ENCODE peak calls at places on chromosomes 2 and 18, in four cellular contexts. One of them, this sample, is unnamed.
A peak's percentile ranks its signal among the peaks of the same experiment; 100 is the strongest.

GRCh38 chr2:240462073-240462703 is 26.7 kb downstream of the GPC1 start:
- DNase-seq in CD4-positive, alpha-beta T cell: peak; percentile 1
- DNase-seq in H9: peak; percentile 24
- DNase-seq in tibial nerve: peak; percentile 10
- DNase-seq in this sample: peak; percentile 19

GRCh38 chr2:219689676-219690628 is 62.5 kb downstream of the SLC4A3 start:
- DNase-seq in CD4-positive, alpha-beta T cell: no peak
- DNase-seq in H9: peak; percentile 65
- DNase-seq in tibial nerve: no peak
- DNase-seq in this sample: no peak

GRCh38 chr2:239259603-239260298 is 141.1 kb downstream of the HDAC4 start:
- DNase-seq in CD4-positive, alpha-beta T cell: no peak
- DNase-seq in H9: peak; percentile 19
- DNase-seq in tibial nerve: no peak
- DNase-seq in this sample: no peak

GRCh38 chr2:105497094-105497493 is 98.2 kb upstream of the FHL2 start:
- DNase-seq in CD4-positive, alpha-beta T cell: no peak
- DNase-seq in H9: no peak
- DNase-seq in tibial nerve: no peak
- DNase-seq in this sample: no peak

GRCh38 chr2:173884403-173884802 is 80.8 kb downstream of the SP3 start:
- DNase-seq in CD4-positive, alpha-beta T cell: no peak
- DNase-seq in H9: peak; percentile 53
- DNase-seq in tibial nerve: peak; percentile 37
- DNase-seq in this sample: no peak

GRCh38 chr2:172305066-172305465 is 122.3 kb upstream of the ITGA6 start:
- DNase-seq in CD4-positive, alpha-beta T cell: no peak
- DNase-seq in H9: no peak
- DNase-seq in tibial nerve: no peak
- DNase-seq in this sample: no peak

GRCh38 chr2:170822292-170822884 is 5.7 kb downstream of the GAD1 start:
- DNase-seq in CD4-positive, alpha-beta T cell: no peak
- DNase-seq in H9: peak; percentile 69
- DNase-seq in tibial nerve: no peak
- DNase-seq in this sample: no peak

GRCh38 chr2:176242211-176242610 is 27.0 kb upstream of the MTX2 start:
- DNase-seq in CD4-positive, alpha-beta T cell: no peak
- DNase-seq in H9: no peak
- DNase-seq in tibial nerve: no peak
- DNase-seq in this sample: no peak

GRCh38 chr2:75716406-75716805 is 5.7 kb upstream of the GCFC2 start:
- DNase-seq in CD4-positive, alpha-beta T cell: no peak
- DNase-seq in H9: no peak
- DNase-seq in tibial nerve: no peak
- DNase-seq in this sample: no peak

GRCh38 chr18:45441110-45441842 is 174.0 kb upstream of the SLC14A2 start:
- DNase-seq in CD4-positive, alpha-beta T cell: no peak
- DNase-seq in H9: no peak
- DNase-seq in tibial nerve: no peak
- DNase-seq in this sample: no peak

GRCh38 chr2:125086313-125087184 is 1061.5 kb downstream of the CNTNAP5 start:
- DNase-seq in CD4-positive, alpha-beta T cell: no peak
- DNase-seq in H9: no peak
- DNase-seq in tibial nerve: no peak
- DNase-seq in this sample: no peak

DNA sequence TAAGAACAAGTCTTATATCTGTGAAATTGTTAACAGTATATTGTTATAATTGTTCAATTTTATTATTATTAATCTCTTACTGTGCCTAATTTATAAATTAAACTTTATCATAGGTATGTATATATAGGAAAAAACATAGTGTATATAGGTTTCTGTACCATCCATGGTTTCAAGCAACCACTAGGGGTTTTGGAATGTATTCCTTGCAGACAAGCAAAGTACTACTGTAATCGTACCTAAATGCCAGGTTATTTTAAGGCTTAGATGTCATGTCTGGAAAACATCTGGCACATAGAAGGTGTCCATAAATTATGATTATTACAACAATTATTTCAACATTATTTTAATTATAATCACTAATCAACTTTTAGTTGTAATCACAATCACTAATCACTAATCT is 8.4 kb downstream of the ITSN2 start:
- DNase-seq in CD4-positive, alpha-beta T cell: no peak
- DNase-seq in H9: no peak
- DNase-seq in tibial nerve: no peak
- DNase-seq in this sample: no peak
- TF ChIP-seq CTCF in CD4-positive, alpha-beta T cell: no peak
- TF ChIP-seq CTCF in H9: no peak
- TF ChIP-seq CTCF in tibial nerve: no peak
- TF ChIP-seq CTCF in this sample: no peak

GRCh38 chr2:177295479-177295878 is 31.0 kb upstream of the NFE2L2 start:
- DNase-seq in CD4-positive, alpha-beta T cell: no peak
- DNase-seq in H9: no peak
- DNase-seq in tibial nerve: no peak
- DNase-seq in this sample: no peak

GRCh38 chr2:177291701-177292100 is 27.2 kb upstream of the NFE2L2 start:
- DNase-seq in CD4-positive, alpha-beta T cell: no peak
- DNase-seq in H9: no peak
- DNase-seq in tibial nerve: no peak
- DNase-seq in this sample: no peak

GRCh38 chr2:177298191-177298590 is 33.7 kb upstream of the NFE2L2 start:
- DNase-seq in CD4-positive, alpha-beta T cell: no peak
- DNase-seq in H9: no peak
- DNase-seq in tibial nerve: no peak
- DNase-seq in this sample: no peak

DNA sequence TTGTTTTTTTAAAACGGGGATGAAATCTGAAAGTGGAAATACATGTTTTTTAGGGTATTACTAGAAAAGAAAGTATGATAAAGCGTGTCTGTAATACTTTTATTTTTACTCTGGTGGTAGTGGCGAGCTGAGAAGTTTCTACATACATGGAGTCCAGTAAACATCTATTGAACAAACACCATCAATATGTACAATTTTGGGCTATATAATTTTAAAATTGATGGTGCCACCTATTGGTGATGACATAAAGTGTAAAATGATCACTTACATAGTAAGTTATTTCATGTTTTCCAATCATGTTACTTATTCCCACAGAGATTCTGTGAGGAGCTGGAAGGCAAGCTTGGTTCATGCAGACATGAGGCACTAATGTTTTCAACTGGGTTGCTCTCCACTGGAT is 31.5 kb upstream of the NFE2L2 start:
- DNase-seq in CD4-positive, alpha-beta T cell: no peak
- DNase-seq in H9: no peak
- DNase-seq in tibial nerve: no peak
- DNase-seq in this sample: no peak
- TF ChIP-seq CTCF in CD4-positive, alpha-beta T cell: peak; percentile 77
- TF ChIP-seq CTCF in H9: peak; percentile 30
- TF ChIP-seq CTCF in tibial nerve: peak; percentile 9
- TF ChIP-seq CTCF in this sample: no peak

GRCh38 chr2:145595296-145595695 is 1075.4 kb upstream of the ZEB2 start:
- DNase-seq in CD4-positive, alpha-beta T cell: no peak
- DNase-seq in H9: no peak
- DNase-seq in tibial nerve: no peak
- DNase-seq in this sample: no peak

GRCh38 chr2:145593280-145593679 is 1073.4 kb upstream of the ZEB2 start:
- DNase-seq in CD4-positive, alpha-beta T cell: no peak
- DNase-seq in H9: no peak
- DNase-seq in tibial nerve: no peak
- DNase-seq in this sample: no peak

GRCh38 chr2:145597011-145597410 is 1077.1 kb upstream of the ZEB2 start:
- DNase-seq in CD4-positive, alpha-beta T cell: no peak
- DNase-seq in H9: no peak
- DNase-seq in tibial nerve: no peak
- DNase-seq in this sample: no peak

GRCh38 chr2:145592362-145592761 is 1072.4 kb upstream of the ZEB2 start:
- DNase-seq in CD4-positive, alpha-beta T cell: no peak
- DNase-seq in H9: no peak
- DNase-seq in tibial nerve: no peak
- DNase-seq in this sample: no peak

DNA sequence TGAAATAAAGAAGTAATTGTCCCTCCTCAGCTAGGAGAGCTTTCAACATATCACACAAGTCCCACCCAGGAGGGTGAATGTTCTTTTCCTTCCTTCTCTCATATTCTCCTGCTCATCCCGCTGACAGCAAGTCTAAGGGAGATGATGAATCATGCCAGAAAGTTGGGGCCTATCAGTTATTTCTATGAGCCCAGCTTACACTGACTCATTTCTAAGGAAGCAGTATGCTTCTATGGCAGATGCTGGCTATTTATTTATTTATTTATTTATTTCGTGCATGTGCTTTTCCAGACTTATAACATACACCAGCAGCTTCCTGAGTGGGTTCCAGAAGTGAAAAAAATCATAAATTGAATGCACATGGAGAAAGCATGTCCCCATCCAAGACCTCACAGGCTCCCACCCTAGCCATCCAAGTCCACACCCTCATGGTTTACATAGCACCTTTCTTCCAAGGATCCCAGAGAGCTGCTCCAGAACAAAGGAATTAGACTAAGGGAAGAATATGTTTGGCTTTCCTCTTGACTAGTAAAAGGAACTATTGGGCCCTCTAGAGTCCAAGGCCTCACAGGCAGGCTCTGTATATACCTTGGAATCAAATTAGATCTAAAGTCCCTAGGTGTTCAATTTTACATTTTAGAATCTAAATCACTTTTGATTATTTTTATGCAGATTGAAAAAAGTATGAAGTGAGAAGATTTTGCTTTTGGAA is 1074.2 kb upstream of the ZEB2 start:
- DNase-seq in CD4-positive, alpha-beta T cell: no peak
- DNase-seq in H9: no peak
- DNase-seq in tibial nerve: no peak
- DNase-seq in this sample: no peak
- TF ChIP-seq CTCF in CD4-positive, alpha-beta T cell: no peak
- TF ChIP-seq CTCF in H9: peak; percentile 46
- TF ChIP-seq CTCF in tibial nerve: no peak
- TF ChIP-seq CTCF in this sample: no peak

GRCh38 chr2:79660552-79660951 is 147.7 kb downstream of the CTNNA2 start:
- DNase-seq in CD4-positive, alpha-beta T cell: no peak
- DNase-seq in H9: no peak
- DNase-seq in tibial nerve: no peak
- DNase-seq in this sample: no peak
- TF ChIP-seq CTCF in CD4-positive, alpha-beta T cell: no peak
- TF ChIP-seq CTCF in H9: no peak
- TF ChIP-seq CTCF in tibial nerve: no peak
- TF ChIP-seq CTCF in this sample: no peak

GRCh38 chr2:119423811-119424210 is 7.8 kb upstream of the TMEM37 start:
- DNase-seq in CD4-positive, alpha-beta T cell: no peak
- DNase-seq in H9: no peak
- DNase-seq in tibial nerve: no peak
- DNase-seq in this sample: no peak
- TF ChIP-seq CTCF in CD4-positive, alpha-beta T cell: no peak
- TF ChIP-seq CTCF in H9: no peak
- TF ChIP-seq CTCF in tibial nerve: no peak
- TF ChIP-seq CTCF in this sample: no peak

GRCh38 chr2:114113527-114113926 is 223.6 kb downstream of the ACTR3 start:
- DNase-seq in CD4-positive, alpha-beta T cell: no peak
- DNase-seq in H9: peak; percentile 48
- DNase-seq in tibial nerve: no peak
- DNase-seq in this sample: no peak
- TF ChIP-seq CTCF in CD4-positive, alpha-beta T cell: no peak
- TF ChIP-seq CTCF in H9: peak; percentile 37
- TF ChIP-seq CTCF in tibial nerve: no peak
- TF ChIP-seq CTCF in this sample: no peak

GRCh38 chr2:21757805-21758204 is 634.0 kb downstream of the TDRD15 start:
- DNase-seq in CD4-positive, alpha-beta T cell: no peak
- DNase-seq in H9: no peak
- DNase-seq in tibial nerve: no peak
- DNase-seq in this sample: no peak

GRCh38 chr2:21759819-21760218 is 636.1 kb downstream of the TDRD15 start:
- DNase-seq in CD4-positive, alpha-beta T cell: no peak
- DNase-seq in H9: no peak
- DNase-seq in tibial nerve: no peak
- DNase-seq in this sample: no peak

GRCh38 chr2:21748501-21748900 is 624.7 kb downstream of the TDRD15 start:
- DNase-seq in CD4-positive, alpha-beta T cell: no peak
- DNase-seq in H9: no peak
- DNase-seq in tibial nerve: no peak
- DNase-seq in this sample: no peak

DNA sequence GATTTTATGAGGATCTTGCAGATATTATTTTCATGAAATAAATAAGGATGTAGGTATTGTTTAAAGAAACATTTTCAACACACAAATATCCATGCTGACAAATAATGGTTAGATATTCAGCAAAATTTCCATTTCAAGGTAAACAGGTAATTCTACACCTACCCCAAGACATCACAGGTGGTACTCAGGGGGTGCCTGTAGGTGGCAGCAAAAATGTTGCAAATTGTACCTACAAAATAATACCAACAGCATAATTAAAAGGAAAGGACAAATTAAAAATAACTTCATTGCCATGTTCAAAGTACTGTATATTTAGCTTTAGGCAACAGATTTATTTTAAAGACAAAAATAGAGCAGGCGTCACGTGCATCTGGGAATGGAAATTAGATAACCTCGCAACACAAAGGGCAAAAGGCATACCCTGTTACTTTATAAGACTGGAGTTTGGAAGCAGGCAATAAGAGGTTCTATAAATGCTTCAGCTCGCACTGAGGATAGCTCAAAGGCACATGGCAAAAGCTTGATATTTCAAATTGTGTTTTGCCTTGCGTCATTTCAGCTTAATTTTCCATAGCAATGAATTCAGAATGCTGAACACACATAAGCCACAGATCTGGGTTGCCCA is 630.5 kb downstream of the TDRD15 start:
- DNase-seq in CD4-positive, alpha-beta T cell: no peak
- DNase-seq in H9: peak; percentile 29
- DNase-seq in tibial nerve: no peak
- DNase-seq in this sample: no peak
- TF ChIP-seq CTCF in CD4-positive, alpha-beta T cell: no peak
- TF ChIP-seq CTCF in H9: peak; percentile 78
- TF ChIP-seq CTCF in tibial nerve: no peak
- TF ChIP-seq CTCF in this sample: no peak